ENCODE peak calls at places on chromosomes 6 and 20, in six cellular contexts. L, J, Y, D, A and B are unnamed samples.

GRCh38 chr20:4869290-4870193 is 131.8 kb downstream of the SLC23A2 start:
- DNase-seq in D (no peak), J (no peak), L (no peak), Y (no peak), A (no peak), B (no peak)

GRCh38 chr20:32216396-32217142 is 8.9 kb downstream of the POFUT1 start:
- DNase-seq in J (no peak), Y (no peak), A (no peak), L (no peak), D (no peak), B (no peak)

GRCh38 chr6:151916680-151917164 is 109.2 kb downstream of the ESR1 start:
- DNase-seq in A (no peak), J (no peak), Y (no peak), D (peak), L (no peak), B (no peak)

GRCh38 chr6:35948725-35949124 is 27.8 kb upstream of the SRPK1 start:
- DNase-seq in J (no peak), Y (no peak), A (no peak), D (no peak), L (no peak), B (no peak)

GRCh38 chr20:2206957-2207769 is 88.6 kb upstream of the TGM3 start:
- DNase-seq in L (peak), D (peak), Y (peak), J (peak), A (peak), B (peak)

GRCh38 chr20:62776692-62777527 is 19.4 kb upstream of the MRGBP start:
- DNase-seq in Y (peak), L (no peak), J (no peak), D (no peak), A (peak), B (peak)

GRCh38 chr20:3101251-3101650 is 16.7 kb upstream of the AVP start:
- DNase-seq in Y (no peak), J (no peak), D (no peak), A (no peak), L (no peak), B (no peak)

GRCh38 chr6:8506123-8506522 is 70.8 kb upstream of the SLC35B3 start:
- DNase-seq in D (no peak), L (no peak), Y (no peak), A (no peak), J (no peak), B (no peak)

GRCh38 chr6:31713465-31713864 is 1.7 kb upstream of the LY6G6D start:
- DNase-seq in Y (no peak), L (no peak), A (no peak), J (no peak), D (no peak), B (no peak)

GRCh38 chr20:38412877-38413577 is 22.1 kb downstream of the SNHG17 start:
- DNase-seq in Y (no peak), J (peak), A (no peak), L (no peak), D (peak), B (no peak)

GRCh38 chr20:6637160-6637579 is 130.3 kb upstream of the BMP2 start:
- DNase-seq in L (no peak), A (no peak), D (no peak), J (no peak), Y (no peak), B (no peak)

GRCh38 chr20:62361799-62362589 is 5.1 kb downstream of the LAMA5 start:
- DNase-seq in L (no peak), J (no peak), D (no peak), Y (no peak), A (no peak), B (no peak)

GRCh38 chr6:119880840-119881239 is 531.3 kb upstream of the MAN1A1 start:
- DNase-seq in Y (no peak), J (no peak), L (no peak), D (no peak), A (no peak), B (no peak)

GRCh38 chr20:40864470-40864869 is 164.2 kb upstream of the TOP1 start:
- DNase-seq in J (no peak), Y (no peak), L (no peak), A (no peak), D (no peak), B (no peak)

GRCh38 chr20:41048475-41049242 is 20.0 kb downstream of the TOP1 start:
- DNase-seq in Y (no peak), D (peak), L (no peak), A (no peak), J (no peak), B (no peak)

GRCh38 chr20:13656721-13657368 is 18.1 kb upstream of the TASP1 start:
- DNase-seq in D (no peak), Y (no peak), A (no peak), J (no peak), L (no peak), B (no peak)

GRCh38 chr6:42745083-42745637 is 743 bp downstream of the TBCC start:
- DNase-seq in Y (peak), D (peak), A (no peak), L (no peak), J (peak), B (no peak)

GRCh38 chr6:143727035-143727434 is 49.3 kb downstream of the PHACTR2 start:
- DNase-seq in L (no peak), D (no peak), A (no peak), J (no peak), Y (no peak), B (no peak)

GRCh38 chr6:37007340-37008043 is 2.0 kb downstream of the FGD2 start:
- DNase-seq in L (no peak), D (no peak), Y (peak), A (no peak), J (no peak), B (no peak)

GRCh38 chr6:156029296-156029985 is 573.8 kb upstream of the NOX3 start:
- DNase-seq in A (no peak), Y (no peak), J (no peak), D (no peak), L (no peak), B (no peak)

GRCh38 chr6:120219339-120219738 is 869.8 kb upstream of the MAN1A1 start:
- DNase-seq in Y (no peak), A (no peak), D (no peak), J (no peak), L (no peak), B (no peak)

GRCh38 chr20:36339646-36340592 is 33.8 kb downstream of the DLGAP4 start:
- DNase-seq in Y (no peak), D (no peak), J (no peak), L (no peak), A (no peak), B (no peak)

GRCh38 chr6:152087096-152087495 is 279.6 kb downstream of the ESR1 start:
- DNase-seq in Y (no peak), A (no peak), J (no peak), D (peak), L (no peak), B (no peak)

GRCh38 chr6:45880139-45880538 is 135.5 kb downstream of the CLIC5 start:
- DNase-seq in J (no peak), Y (no peak), A (no peak), D (peak), L (no peak), B (no peak)

GRCh38 chr20:19921349-19921793 is 95.8 kb upstream of the NAA20 start:
- DNase-seq in L (no peak), A (no peak), J (no peak), D (peak), Y (no peak), B (no peak)

GRCh38 chr6:15299430-15300131 is 53.7 kb downstream of the JARID2 start:
- DNase-seq in A (no peak), J (no peak), L (no peak), D (no peak), Y (peak), B (no peak)

GRCh38 chr6:131029661-131030297 is 33.3 kb downstream of the EPB41L2 start:
- DNase-seq in L (no peak), A (no peak), J (no peak), D (peak), Y (peak), B (no peak)

GRCh38 chr6:6686748-6687601 is 98.5 kb downstream of the LY86 start:
- DNase-seq in J (no peak), A (no peak), Y (no peak), L (peak), D (peak), B (no peak)

GRCh38 chr20:62953167-62953838 is 794 bp downstream of the SLC17A9 start:
- DNase-seq in J (no peak), L (no peak), Y (peak), A (no peak), D (peak), B (no peak)

GRCh38 chr20:58854638-58855471 is 2.3 kb downstream of the GNAS start:
- DNase-seq in D (no peak), L (no peak), J (no peak), A (no peak), Y (peak), B (no peak)